ENCODE peak calls at places on chromosomes 1 and 21, in four cellular contexts. E, F, A and I are unnamed samples.

GRCh38 chr1:4710592-4711190 is 56.3 kb downstream of the AJAP1 start:
- DNase-seq in E (no peak), F (no peak), A (no peak), I (no peak)

GRCh38 chr1:59020151-59020997 is 236.5 kb upstream of the JUN start:
- DNase-seq in F (no peak), E (no peak), A (no peak), I (no peak)

GRCh38 chr1:157766792-157767191 is 10.1 kb downstream of the FCRL2 start:
- DNase-seq in F (no peak), A (no peak), E (no peak), I (no peak)

GRCh38 chr21:45001134-45002095 is 61.6 kb downstream of the SLX9 start:
- DNase-seq in F (peak), A (peak), E (peak), I (peak)

GRCh38 chr1:83761084-83761760 is 237.7 kb downstream of the TTLL7 start:
- DNase-seq in A (no peak), E (no peak), F (no peak), I (no peak)

GRCh38 chr1:192879416-192879815 is 70.6 kb downstream of the RGS2 start:
- DNase-seq in A (no peak), F (no peak), E (no peak), I (no peak)

GRCh38 chr1:181018901-181019681 is 3.6 kb downstream of the STX6 start:
- DNase-seq in A (no peak), F (no peak), E (no peak), I (no peak)

GRCh38 chr1:8625981-8626898 is 191.2 kb downstream of the RERE start:
- DNase-seq in A (no peak), F (peak), E (no peak), I (no peak)

GRCh38 chr1:94580367-94581115 is 39.0 kb upstream of the F3 start:
- DNase-seq in E (no peak), F (no peak), A (no peak), I (no peak)

GRCh38 chr1:63915121-63915520 is 141.3 kb downstream of the ROR1 start:
- DNase-seq in A (no peak), F (no peak), E (no peak), I (no peak)

GRCh38 chr21:44816761-44817505 is 929 bp downstream of the SUMO3 start:
- DNase-seq in F (no peak), A (no peak), E (peak), I (no peak)

GRCh38 chr1:157359309-157360020 is 192.8 kb downstream of the FCRL5 start:
- DNase-seq in F (no peak), A (no peak), E (no peak), I (no peak)

GRCh38 chr21:42308914-42309752 is 6.1 kb downstream of the TFF3 start:
- DNase-seq in F (no peak), A (no peak), E (no peak), I (no peak)

GRCh38 chr1:50538476-50538875 is 115.2 kb upstream of the DMRTA2 start:
- DNase-seq in F (no peak), E (no peak), A (no peak), I (no peak)

GRCh38 chr1:227894306-227894721 is 53.4 kb downstream of the WNT9A start:
- DNase-seq in A (peak), F (no peak), E (no peak), I (peak)

GRCh38 chr1:18836654-18837053 is 22.8 kb downstream of the TAS1R2 start:
- DNase-seq in F (no peak), E (no peak), A (no peak), I (no peak)

GRCh38 chr1:10901894-10902805 is 105.7 kb upstream of the CASZ1 start:
- DNase-seq in E (no peak), A (peak), F (no peak), I (peak)

GRCh38 chr1:83113686-83114085 is 885.2 kb downstream of the TTLL7 start:
- DNase-seq in A (no peak), E (no peak), F (no peak), I (no peak)

GRCh38 chr1:157963713-157964112 is 29.7 kb upstream of the KIRREL1 start:
- DNase-seq in E (peak), F (peak), A (peak), I (no peak)

GRCh38 chr1:174269932-174270651 is 110.8 kb downstream of the RABGAP1L start:
- DNase-seq in E (no peak), A (no peak), F (no peak), I (no peak)

GRCh38 chr1:196660912-196661311 is 9.1 kb downstream of the CFH start:
- DNase-seq in F (peak), A (no peak), E (no peak), I (no peak)

GRCh38 chr1:223792046-223792445 is 53.7 kb downstream of the TP53BP2 start:
- DNase-seq in F (no peak), E (no peak), A (no peak), I (no peak)

GRCh38 chr1:228921473-228921872 is 186.2 kb downstream of the RHOU start:
- DNase-seq in F (no peak), E (no peak), A (no peak), I (no peak)

GRCh38 chr1:1598051-1598719 is 1.8 kb downstream of the FNDC10 start:
- DNase-seq in F (no peak), A (peak), E (peak), I (peak)

GRCh38 chr1:1599030-1599916 is 662 bp downstream of the FNDC10 start:
- DNase-seq in F (no peak), E (peak), A (peak), I (peak)

GRCh38 chr1:1596493-1597274 is 3.3 kb downstream of the FNDC10 start:
- DNase-seq in F (no peak), A (no peak), E (no peak), I (no peak)

GRCh38 chr1:1598720-1599029 is 1.3 kb downstream of the FNDC10 start:
- DNase-seq in A (no peak), F (no peak), E (no peak), I (no peak)

GRCh38 chr1:1597275-1597930 is 2.5 kb downstream of the FNDC10 start:
- DNase-seq in E (peak), F (no peak), A (no peak), I (no peak)
- TF ChIP-seq CTCF in E (no peak), F (peak), A (no peak), I (peak)

GRCh38 chr1:91813813-91814212 is 72.1 kb downstream of the TGFBR3 start:
- DNase-seq in A (no peak), F (no peak), E (no peak), I (no peak)
- TF ChIP-seq CTCF in A (no peak), F (no peak), E (no peak), I (no peak)

DNA sequence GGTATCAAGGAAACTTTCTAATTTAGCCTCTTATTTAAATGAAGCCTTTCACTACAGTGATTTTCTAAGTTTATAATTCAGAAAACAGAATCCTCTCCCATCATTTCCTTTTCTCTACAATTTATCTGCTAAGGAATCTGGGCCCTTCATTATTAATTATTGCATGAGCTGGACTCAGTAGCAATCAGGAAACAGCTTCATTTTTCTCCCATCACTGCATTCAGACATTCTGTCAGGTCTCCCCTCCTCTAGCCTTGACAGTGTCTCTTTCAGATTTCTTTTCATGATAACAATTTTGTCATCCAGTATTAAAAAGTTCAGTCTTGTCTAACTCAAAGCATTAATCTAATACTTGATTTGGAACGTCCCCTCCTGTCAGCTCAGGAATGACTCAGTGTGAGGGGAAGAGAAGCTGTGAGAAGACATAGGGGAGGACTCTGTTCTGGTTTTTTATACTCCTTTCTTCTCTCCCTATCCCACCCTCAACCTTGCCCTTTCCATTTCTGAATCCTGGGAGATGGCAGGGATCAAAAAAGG is 28.1 kb downstream of the SLC44A5 start:
- DNase-seq in A (no peak), E (no peak), F (no peak), I (no peak)
- TF ChIP-seq CTCF in A (no peak), E (no peak), F (no peak), I (no peak)

GRCh38 chr1:240824238-240824637 is 212.3 kb upstream of the GREM2 start:
- DNase-seq in F (no peak), E (no peak), A (no peak), I (no peak)
- TF ChIP-seq CTCF in F (no peak), E (no peak), A (no peak), I (peak)

GRCh38 chr1:31515061-31515775 is 61.1 kb upstream of the TINAGL1 start:
- DNase-seq in A (no peak), F (no peak), E (no peak), I (no peak)

GRCh38 chr1:31515936-31516335 is 60.4 kb upstream of the TINAGL1 start:
- DNase-seq in A (no peak), E (no peak), F (no peak), I (no peak)

GRCh38 chr1:31521761-31522555 is 54.4 kb upstream of the TINAGL1 start:
- DNase-seq in F (no peak), E (no peak), A (no peak), I (no peak)

GRCh38 chr1:31514117-31514516 is 62.2 kb upstream of the TINAGL1 start:
- DNase-seq in A (no peak), E (no peak), F (no peak), I (peak)

DNA sequence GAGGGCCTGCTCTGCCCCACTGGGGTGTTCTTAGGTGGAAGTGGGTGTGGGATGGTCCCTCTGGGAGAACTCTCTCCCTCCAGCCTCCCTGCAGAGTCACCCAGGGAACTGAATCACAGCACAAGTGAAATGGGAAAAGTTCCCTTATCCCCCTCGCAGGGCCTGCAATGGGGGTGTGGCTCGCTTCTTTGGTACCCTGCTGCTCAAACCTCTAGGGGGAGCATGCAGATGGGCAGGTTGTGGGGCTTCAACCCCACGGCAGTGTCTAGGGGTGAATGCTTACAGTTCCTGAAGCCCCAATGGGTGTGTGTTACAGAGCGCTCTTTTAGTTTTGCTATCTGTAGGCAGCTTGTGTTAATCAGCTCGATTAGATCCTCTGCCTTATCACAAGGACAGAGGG is 59.0 kb upstream of the TINAGL1 start:
- DNase-seq in F (no peak), A (no peak), E (no peak), I (peak)
- TF ChIP-seq CTCF in F (no peak), A (no peak), E (no peak), I (no peak)

DNA sequence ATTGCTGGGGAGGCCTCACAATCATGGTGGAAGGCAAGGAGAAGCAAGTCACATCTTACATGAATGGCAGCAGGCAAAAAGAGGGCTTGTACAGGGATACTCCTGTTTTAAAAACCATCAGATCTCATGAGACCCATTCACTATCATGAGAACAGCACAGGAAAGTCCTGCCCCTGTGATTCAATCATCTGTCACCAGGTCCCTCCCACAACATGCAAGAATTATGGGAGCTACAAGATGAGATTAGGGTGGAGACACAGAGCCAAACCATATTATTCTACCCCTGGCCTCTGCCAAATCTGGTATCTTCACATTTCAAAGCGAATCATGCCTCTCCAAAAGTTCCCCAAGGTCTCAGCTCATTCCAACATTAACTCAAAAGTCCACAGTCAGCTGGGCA is 11.1 kb upstream of the MIA3 start:
- DNase-seq in F (no peak), E (no peak), A (no peak), I (no peak)
- TF ChIP-seq CTCF in F (no peak), E (no peak), A (no peak), I (no peak)